ENCODE peak calls at places on chromosomes 4 and X, in five cellular contexts. B, O, J, I and G are unnamed samples.
A peak's percentile ranks its signal among the peaks of the same experiment; 100 is the strongest.

GRCh38 chrX:13120017-13120416 is 75.6 kb upstream of the FAM9C start:
- DNase-seq in J (peak; percentile 81), B (peak; percentile 79), I (no peak), O (peak; percentile 73), G (no peak)

GRCh38 chrX:63250253-63250868 is 100.8 kb downstream of the SPIN4 start:
- DNase-seq in O (peak; percentile 72), B (no peak), J (peak; percentile 84), I (no peak), G (peak; percentile 58)

GRCh38 chr4:36771411-36772153 is 473.0 kb upstream of the NWD2 start:
- DNase-seq in J (no peak), I (no peak), B (no peak), O (no peak), G (no peak)

GRCh38 chr4:13215560-13215959 is 268.6 kb downstream of the RAB28 start:
- DNase-seq in I (no peak), J (no peak), B (no peak), O (no peak), G (no peak)

GRCh38 chr4:139669335-139669734 is 3.7 kb downstream of the MGST2 start:
- DNase-seq in O (no peak), I (no peak), J (no peak), B (no peak), G (no peak)

GRCh38 chr4:87559090-87559837 is 30.1 kb upstream of the SPARCL1 start:
- DNase-seq in O (no peak), B (no peak), I (no peak), J (no peak), G (no peak)

GRCh38 chr4:1406946-1407656 is 859 bp upstream of the NKX1-1 start:
- DNase-seq in I (no peak), O (no peak), J (no peak), B (peak; percentile 28), G (no peak)

GRCh38 chr4:152094851-152095700 is 334.3 kb upstream of the GATB start:
- DNase-seq in J (peak; percentile 47), B (no peak), I (no peak), O (peak; percentile 79), G (no peak)

GRCh38 chr4:15392053-15392805 is 35.6 kb upstream of the C1QTNF7 start:
- DNase-seq in B (no peak), I (no peak), O (peak; percentile 56), J (no peak), G (no peak)

GRCh38 chrX:130793966-130794365 is 109.0 kb downstream of the ENOX2 start:
- DNase-seq in I (no peak), B (no peak), J (no peak), O (peak; percentile 11), G (no peak)
- H3K36me3 ChIP-seq in I (no peaks in the 10 kb centered on the region), B (no peaks in the 10 kb centered on the region), J (no peaks in the 10 kb centered on the region), O (no peaks in the 10 kb centered on the region), G (no peaks in the 10 kb centered on the region)

GRCh38 chr4:2794707-2795557 is 2.0 kb downstream of the SH3BP2 start:
- DNase-seq in O (peak; percentile 84), J (peak; percentile 92), I (no peak), B (no peak), G (peak; percentile 30)

GRCh38 chr4:2792711-2793577 is at the start of gene SH3BP2:
- DNase-seq in I (peak; percentile 76), O (peak; percentile 65), B (no peak), J (peak; percentile 86), G (peak; percentile 73)

GRCh38 chr4:2793920-2794706 is 1.2 kb downstream of the SH3BP2 start:
- DNase-seq in J (peak; percentile 75), I (peak; percentile 24), B (no peak), O (no peak), G (no peak)

GRCh38 chr4:2792396-2792710 is 532 bp upstream of the SH3BP2 start:
- DNase-seq in O (no peak), B (no peak), I (no peak), J (no peak), G (no peak)

GRCh38 chr4:2793578-2793919 is 664 bp downstream of the SH3BP2 start:
- DNase-seq in I (peak; percentile 37), B (no peak), J (peak; percentile 56), O (peak; percentile 50), G (peak; percentile 12)
- H3K4me3 ChIP-seq in I (peak overlapping the region; percentile 56), B (peak overlapping the region; percentile 62), J (peak overlapping the region; percentile 44), O (peak overlapping the region; percentile 54), G (peak overlapping the region; percentile 94)

GRCh38 chr4:53173576-53173975 is 192.3 kb downstream of the SCFD2 start:
- DNase-seq in I (no peak), O (no peak), J (no peak), B (no peak), G (no peak)

GRCh38 chr4:53171797-53172196 is 194.1 kb downstream of the SCFD2 start:
- DNase-seq in O (no peak), J (no peak), I (no peak), B (no peak), G (no peak)

GRCh38 chr4:53162926-53163325 is 202.9 kb downstream of the SCFD2 start:
- DNase-seq in I (no peak), B (no peak), O (no peak), J (no peak), G (no peak)

GRCh38 chr4:53169695-53170617 is 195.9 kb downstream of the SCFD2 start:
- DNase-seq in B (no peak), I (no peak), J (no peak), O (peak; percentile 20), G (no peak)

DNA sequence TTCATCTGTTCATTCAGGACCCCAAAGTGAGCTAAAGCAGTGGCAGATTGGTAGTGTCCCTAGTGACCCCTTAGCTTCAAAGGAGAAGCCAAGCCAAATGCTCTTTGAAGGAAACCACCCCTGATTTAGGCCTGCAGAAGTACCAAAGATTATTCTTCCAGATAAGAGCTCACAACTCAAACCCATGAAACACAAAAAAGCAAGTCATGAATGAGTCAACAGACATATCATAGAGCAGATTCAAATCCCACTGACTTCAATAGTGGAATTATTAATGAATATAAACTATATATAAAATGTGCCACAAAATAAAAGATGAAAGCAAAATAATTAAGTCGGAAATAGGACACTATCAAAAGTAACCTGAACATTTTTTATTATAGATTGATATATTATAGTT is 197.6 kb downstream of the SCFD2 start:
- DNase-seq in I (no peak), O (peak; percentile 8), B (no peak), J (no peak), G (no peak)
- TF ChIP-seq CTCF in I (no peak), O (no peak), B (no peak), J (no peak), G (no peak)

GRCh38 chr4:78809295-78809694 is 33.1 kb downstream of the BMP2K start:
- DNase-seq in I (no peak), B (no peak), O (no peak), J (no peak), G (no peak)
- H3K36me3 ChIP-seq in I (no peaks in the 10 kb centered on the region), B (no peaks in the 10 kb centered on the region), O (no peaks in the 10 kb centered on the region), J (no peaks in the 10 kb centered on the region), G (no peaks in the 10 kb centered on the region)

GRCh38 chr4:186726440-186727148 is 2.9 kb upstream of the FAT1 start:
- DNase-seq in B (no peak), J (peak; percentile 88), O (peak; percentile 84), I (peak; percentile 70), G (peak; percentile 52)

GRCh38 chr4:186728631-186729271 is 5.1 kb upstream of the FAT1 start:
- DNase-seq in J (no peak), I (no peak), O (peak; percentile 66), B (no peak), G (no peak)

GRCh38 chr4:186727977-186728519 is 4.4 kb upstream of the FAT1 start:
- DNase-seq in B (no peak), I (no peak), J (peak; percentile 50), O (no peak), G (no peak)

GRCh38 chr4:186726150-186726439 is 2.4 kb upstream of the FAT1 start:
- DNase-seq in O (no peak), J (no peak), B (no peak), I (no peak), G (no peak)

GRCh38 chr4:186727149-186727976 is 3.7 kb upstream of the FAT1 start:
- DNase-seq in O (peak; percentile 50), J (no peak), B (no peak), I (no peak), G (no peak)
- H3K4me3 ChIP-seq in O (peak overlapping the region; percentile 96), J (peak overlapping the region; percentile 75), B (peak overlapping the region; percentile 76), I (peak overlapping the region; percentile 81), G (peak overlapping the region; percentile 75)

GRCh38 chr4:63563288-63564014 is 845.8 kb downstream of the TECRL start:
- DNase-seq in B (no peak), I (no peak), O (no peak), J (no peak), G (no peak)
- TF ChIP-seq CTCF in B (no peak), I (no peak), O (no peak), J (no peak), G (no peak)